ENCODE peak calls at places on chromosomes 2 and 18, in eight cellular contexts. O is HFF-Myc, T is dorsolateral prefrontal cortex, S is AG04449, G is BE2C, X is endothelial cell of umbilical vein, W is cardiac fibroblast, D is IMR-90. I is an unnamed sample.

GRCh38 chr2:71781695-71782228 is 328.4 kb downstream of the DYSF start:
- DNase-seq in O (no peak), T (no peak), S (no peak), G (no peak), X (no peak), W (no peak), D (no peak), I (no peak)

GRCh38 chr2:10424051-10424450 is 24.1 kb downstream of the ODC1 start:
- DNase-seq in O (no peak), T (no peak), S (peak), G (no peak), X (no peak), W (peak), D (peak), I (no peak)

GRCh38 chr2:176637497-176638166 is 368.4 kb downstream of the MTX2 start:
- DNase-seq in O (no peak), T (no peak), S (no peak), G (peak), X (peak), W (peak), D (peak), I (no peak)

GRCh38 chr2:187684181-187684580 is 129.9 kb upstream of the TFPI start:
- DNase-seq in O (no peak), T (no peak), S (no peak), G (no peak), X (no peak), W (no peak), D (peak), I (no peak)

GRCh38 chr2:205936446-205936845 is 149.5 kb downstream of the INO80D start:
- DNase-seq in O (no peak), T (no peak), S (no peak), G (no peak), X (no peak), W (no peak), D (no peak), I (no peak)

GRCh38 chr2:9637330-9637729 is 6.5 kb upstream of the YWHAQ start:
- DNase-seq in O (no peak), T (peak), S (no peak), G (no peak), X (peak), W (peak), D (peak), I (peak)

GRCh38 chr2:230077851-230078547 is 9.3 kb upstream of the SLC16A14 start:
- DNase-seq in O (no peak), T (no peak), S (no peak), G (no peak), X (peak), W (no peak), D (no peak), I (no peak)

GRCh38 chr2:137888845-137889244 is 75.4 kb upstream of the HNMT start:
- DNase-seq in O (no peak), T (peak), S (no peak), G (peak), X (peak), W (peak), D (no peak), I (peak)

GRCh38 chr2:38432827-38433606 is 55.9 kb upstream of the ATL2 start:
- DNase-seq in O (no peak), T (no peak), S (no peak), G (no peak), X (no peak), W (no peak), D (no peak), I (no peak)

GRCh38 chr2:240817496-240818292 is 2.3 kb downstream of the KIF1A start:
- DNase-seq in O (no peak), T (no peak), S (no peak), G (no peak), X (no peak), W (no peak), D (no peak), I (no peak)

GRCh38 chr2:9565436-9566153 is 10.0 kb upstream of the ADAM17 start:
- DNase-seq in O (peak), T (no peak), S (peak), G (no peak), X (peak), W (peak), D (peak), I (peak)

GRCh38 chr2:51813245-51813644 is 781.3 kb upstream of the NRXN1 start:
- DNase-seq in O (no peak), T (no peak), S (no peak), G (no peak), X (peak), W (peak), D (peak), I (peak)

GRCh38 chr2:46985512-46985911 is 69.9 kb upstream of the MCFD2 start:
- DNase-seq in O (no peak), T (no peak), S (no peak), G (no peak), X (no peak), W (peak), D (peak), I (peak)

GRCh38 chr18:40313030-40313642 is 1641.9 kb upstream of the PIK3C3 start:
- DNase-seq in O (no peak), T (no peak), S (no peak), G (no peak), X (no peak), W (no peak), D (no peak), I (peak)
- H3K4me3 ChIP-seq in O (no peak), T (no peak), S (no peak), G (no peak), X (no peak), W (no peak), D (no peak), I (no peak)

GRCh38 chr2:140586379-140586778 is 1544.4 kb downstream of the LRP1B start:
- DNase-seq in O (no peak), T (no peak), S (no peak), G (peak), X (peak), W (peak), D (peak), I (peak)
- TF ChIP-seq CTCF in O (peak), T (no peak), S (peak), G (peak), X (peak), W (peak), D (peak), I (peak)

GRCh38 chr18:49561377-49562193 is at the start of gene LIPG:
- DNase-seq in O (peak), T (no peak), S (no peak), G (no peak), X (peak), W (peak), D (peak), I (peak)

GRCh38 chr18:49563130-49563540 is 1.3 kb downstream of the LIPG start:
- DNase-seq in O (no peak), T (no peak), S (no peak), G (no peak), X (peak), W (peak), D (no peak), I (peak)

GRCh38 chr18:49563701-49564100 is 1.8 kb downstream of the LIPG start:
- DNase-seq in O (no peak), T (no peak), S (no peak), G (no peak), X (no peak), W (no peak), D (no peak), I (no peak)

GRCh38 chr18:49561127-49561376 is 805 bp upstream of the LIPG start:
- DNase-seq in O (no peak), T (no peak), S (no peak), G (no peak), X (peak), W (peak), D (no peak), I (no peak)

DNA sequence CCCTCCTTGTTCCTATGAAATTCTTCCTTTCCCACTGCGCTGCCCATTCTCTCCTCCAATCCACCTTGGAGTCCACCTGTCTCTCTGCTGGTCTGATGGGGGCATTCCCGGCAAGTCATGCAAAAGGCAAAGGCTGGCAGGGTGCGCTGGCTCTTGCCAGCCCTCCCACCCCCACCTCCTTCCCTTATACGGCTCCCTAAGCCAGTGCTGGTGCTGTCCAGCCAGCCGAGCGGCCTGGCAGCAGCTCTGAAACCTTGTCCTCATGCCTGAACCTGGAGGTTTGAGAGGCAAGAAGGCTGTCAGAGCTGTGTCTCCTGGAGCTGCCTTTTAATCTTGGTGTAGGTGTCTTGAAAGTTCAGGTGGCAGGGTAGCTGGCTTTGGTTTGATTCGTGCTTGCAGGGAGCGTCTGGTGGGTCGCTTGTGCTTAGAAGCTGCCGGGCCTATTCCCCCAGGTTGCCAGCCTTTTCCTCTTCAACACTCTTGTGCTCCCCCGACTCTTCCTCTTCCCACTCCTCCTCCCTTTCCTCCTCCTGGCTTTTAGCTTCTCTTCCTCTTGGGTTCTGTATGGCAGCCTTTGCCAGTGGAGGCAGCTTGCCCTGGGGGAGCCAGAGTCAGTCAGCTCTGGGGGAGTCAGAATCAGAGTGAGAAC is 748 bp downstream of the LIPG start:
- DNase-seq in O (no peak), T (no peak), S (no peak), G (no peak), X (peak), W (no peak), D (no peak), I (peak)
- H3K4me3 ChIP-seq in O (peak), T (peak), S (no peak), G (no peak), X (peak), W (peak), D (no peak), I (peak)

GRCh38 chr2:217932661-217933325 is 70.0 kb downstream of the TNS1 start:
- DNase-seq in O (no peak), T (no peak), S (no peak), G (peak), X (peak), W (peak), D (no peak), I (no peak)
- TF ChIP-seq CTCF in O (peak), T (no peak), S (peak), G (peak), X (no peak), W (peak), D (peak), I (no peak)

GRCh38 chr18:22165049-22165602 is 4.3 kb upstream of the GATA6 start:
- DNase-seq in O (no peak), T (no peak), S (no peak), G (no peak), X (no peak), W (no peak), D (no peak), I (no peak)

GRCh38 chr18:22165603-22166069 is 3.8 kb upstream of the GATA6 start:
- DNase-seq in O (no peak), T (no peak), S (no peak), G (no peak), X (no peak), W (no peak), D (no peak), I (no peak)

GRCh38 chr18:22167091-22167470 is 2.3 kb upstream of the GATA6 start:
- DNase-seq in O (no peak), T (no peak), S (no peak), G (no peak), X (no peak), W (no peak), D (no peak), I (no peak)

GRCh38 chr18:22167471-22168151 is 1.8 kb upstream of the GATA6 start:
- DNase-seq in O (no peak), T (no peak), S (no peak), G (no peak), X (peak), W (peak), D (no peak), I (no peak)

DNA sequence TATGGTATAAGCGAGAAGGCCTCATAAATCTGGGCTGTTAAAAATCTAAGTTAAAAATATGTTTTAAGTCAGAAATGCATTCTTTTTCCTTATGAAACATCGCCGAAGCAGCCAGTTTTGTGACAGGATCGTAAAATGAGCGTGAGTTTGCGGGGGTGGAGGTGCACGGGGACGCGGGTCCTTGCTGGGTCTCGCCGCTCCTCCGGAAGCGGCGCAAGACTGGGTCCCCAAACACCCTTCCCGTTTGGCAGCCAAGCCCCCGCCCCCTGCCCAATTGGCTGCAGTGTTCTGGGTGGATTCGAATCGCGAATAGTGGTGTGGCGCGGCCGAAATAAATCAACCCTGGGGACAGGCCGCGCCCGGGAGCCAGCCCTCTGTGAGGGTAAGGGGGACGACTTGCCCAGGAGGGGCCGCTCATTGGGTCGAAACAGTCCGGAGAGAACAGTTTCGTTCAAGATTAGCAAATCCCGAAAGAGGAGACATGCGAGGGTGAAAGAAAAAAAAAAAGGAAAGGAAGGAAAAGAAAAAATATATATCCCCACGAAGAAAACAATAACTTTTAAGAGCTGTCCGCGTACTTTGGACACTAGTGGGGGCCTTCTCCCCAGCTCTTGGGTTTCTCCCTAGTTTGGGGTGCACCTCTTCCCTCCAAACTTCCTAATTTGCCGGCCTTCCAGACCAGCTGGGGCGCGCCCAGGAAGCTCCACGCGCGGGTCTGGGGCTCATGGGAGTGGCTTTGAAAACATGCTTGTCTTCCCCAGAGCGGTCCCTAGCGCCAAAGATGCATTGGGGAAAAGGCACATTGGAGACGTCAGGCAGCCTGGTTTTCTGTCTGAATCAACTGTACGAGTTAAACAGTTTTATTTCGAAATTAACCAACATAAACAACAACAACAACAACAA is 3.1 kb upstream of the GATA6 start:
- DNase-seq in O (no peak), T (no peak), S (no peak), G (no peak), X (peak), W (peak), D (no peak), I (no peak)
- H3K4me3 ChIP-seq in O (no peak), T (no peak), S (no peak), G (no peak), X (peak), W (peak), D (no peak), I (no peak)

I was measured in bronchial epithelial cell.